ENCODE peak calls at places on chromosome 2, in six cellular contexts. B, C, M, A, Z and X are unnamed samples. For H3K9me3, the result is how much of the 10 kb centered on the place peaks cover.

GRCh38 chr2:236919209-236919608 is 166.5 kb upstream of the COPS8 start:
- DNase-seq in B (peak), C (peak), M (no peak), A (no peak), Z (no peak), X (no peak)

GRCh38 chr2:1318366-1319009 is 94.8 kb upstream of the TPO start:
- DNase-seq in B (no peak), C (no peak), M (no peak), A (no peak), Z (no peak), X (no peak)

GRCh38 chr2:10717630-10718029 is 3.8 kb upstream of the ATP6V1C2 start:
- DNase-seq in B (peak), C (peak), M (peak), A (no peak), Z (no peak), X (peak)

GRCh38 chr2:97745474-97746172 is 32.2 kb downstream of the ZAP70 start:
- DNase-seq in B (no peak), C (no peak), M (peak), A (no peak), Z (peak), X (no peak)

GRCh38 chr2:159201321-159202063 is 85.0 kb downstream of the WDSUB1 start:
- DNase-seq in B (no peak), C (no peak), M (peak), A (no peak), Z (no peak), X (no peak)

GRCh38 chr2:233349005-233349998 is 5.0 kb upstream of the DGKD start:
- DNase-seq in B (no peak), C (peak), M (no peak), A (no peak), Z (peak), X (no peak)

GRCh38 chr2:231524477-231525247 is 5.6 kb downstream of the NMUR1 start:
- DNase-seq in B (no peak), C (no peak), M (no peak), A (no peak), Z (no peak), X (no peak)

GRCh38 chr2:241031436-241032165 is 33.2 kb downstream of the SNED1 start:
- DNase-seq in B (no peak), C (no peak), M (no peak), A (no peak), Z (no peak), X (no peak)

GRCh38 chr2:174786066-174786725 is 21.9 kb upstream of the CHRNA1 start:
- DNase-seq in B (peak), C (peak), M (no peak), A (no peak), Z (no peak), X (no peak)

GRCh38 chr2:215612770-215613169 is 176.9 kb upstream of the FN1 start:
- DNase-seq in B (peak), C (no peak), M (peak), A (no peak), Z (no peak), X (no peak)

GRCh38 chr2:235029054-235029453 is 77.2 kb downstream of the SH3BP4 start:
- DNase-seq in B (no peak), C (no peak), M (no peak), A (no peak), Z (no peak), X (no peak)

GRCh38 chr2:46634905-46635304 is 155.5 kb downstream of the TMEM247 start:
- DNase-seq in B (no peak), C (no peak), M (no peak), A (no peak), Z (no peak), X (no peak)

GRCh38 chr2:47892338-47892730 is 14.0 kb downstream of the FBXO11 start:
- DNase-seq in B (no peak), C (no peak), M (no peak), A (no peak), Z (no peak), X (no peak)

GRCh38 chr2:229843613-229844012 is 78.2 kb downstream of the TRIP12 start:
- DNase-seq in B (no peak), C (no peak), M (no peak), A (no peak), Z (no peak), X (no peak)

GRCh38 chr2:109728809-109729208 is 65.3 kb upstream of the RGPD5 start:
- DNase-seq in B (no peak), C (no peak), M (no peak), A (no peak), Z (peak), X (no peak)

GRCh38 chr2:127170452-127171197 is 49.5 kb downstream of the CYP27C1 start:
- DNase-seq in B (no peak), C (no peak), M (no peak), A (no peak), Z (no peak), X (no peak)

GRCh38 chr2:160417745-160418397 is 75.7 kb downstream of the RBMS1 start:
- DNase-seq in B (peak), C (peak), M (no peak), A (no peak), Z (no peak), X (no peak)

GRCh38 chr2:230230087-230230486 is 4.6 kb downstream of the SP140 start:
- DNase-seq in B (peak), C (peak), M (peak), A (peak), Z (no peak), X (no peak)

GRCh38 chr2:121489284-121489683 is 41.4 kb upstream of the RNU4ATAC start:
- DNase-seq in B (peak), C (peak), M (no peak), A (no peak), Z (no peak), X (no peak)

GRCh38 chr2:68487773-68488355 is 20.5 kb downstream of the APLF start:
- DNase-seq in B (peak), C (peak), M (no peak), A (no peak), Z (no peak), X (no peak)

GRCh38 chr2:14572588-14573089 is 59.9 kb upstream of the LRATD1 start:
- DNase-seq in B (no peak), C (no peak), M (no peak), A (no peak), Z (no peak), X (no peak)

GRCh38 chr2:105859694-105859951 is 114.9 kb downstream of the NCK2 start:
- DNase-seq in B (no peak), C (no peak), M (no peak), A (no peak), Z (no peak), X (no peak)

GRCh38 chr2:1742680-1743395 is 1.5 kb downstream of the PXDN start:
- DNase-seq in B (peak), C (peak), M (no peak), A (no peak), Z (peak), X (no peak)

GRCh38 chr2:32522770-32523169 is 105.1 kb upstream of the TTC27 start:
- DNase-seq in B (no peak), C (no peak), M (no peak), A (no peak), Z (no peak), X (no peak)

GRCh38 chr2:181461056-181461630 is 4.0 kb downstream of the ITGA4 start:
- DNase-seq in B (no peak), C (no peak), M (no peak), A (no peak), Z (no peak), X (no peak)

GRCh38 chr2:199228887-199229819 is 228.6 kb downstream of the SATB2 start:
- DNase-seq in B (peak), C (no peak), M (peak), A (no peak), Z (no peak), X (no peak)

GRCh38 chr2:80073134-80073561 is 231.4 kb downstream of the LRRTM1 start:
- DNase-seq in B (peak), C (peak), M (peak), A (no peak), Z (no peak), X (no peak)

GRCh38 chr2:69386376-69386775 is 651 bp downstream of the GFPT1 start:
- DNase-seq in B (no peak), C (peak), M (no peak), A (no peak), Z (no peak), X (no peak)

GRCh38 chr2:97928591-97928990 is 67.2 kb downstream of the TMEM131 start:
- DNase-seq in B (no peak), C (no peak), M (no peak), A (no peak), Z (no peak), X (no peak)

GRCh38 chr2:172811027-172811426 is 75.4 kb downstream of the RAPGEF4 start:
- DNase-seq in B (no peak), C (no peak), M (no peak), A (no peak), Z (no peak), X (no peak)

GRCh38 chr2:78568921-78569320 is 456.6 kb upstream of the REG3G start:
- DNase-seq in B (no peak), C (no peak), M (no peak), A (no peak), Z (no peak), X (no peak)

GRCh38 chr2:174833737-174834136 is 69.5 kb upstream of the CHRNA1 start:
- DNase-seq in B (peak), C (no peak), M (no peak), A (no peak), Z (no peak), X (no peak)

GRCh38 chr2:151523825-151524224 is 114.1 kb downstream of the RIF1 start:
- DNase-seq in B (peak), C (no peak), M (no peak), A (no peak), Z (no peak), X (no peak)

GRCh38 chr2:202754936-202755335 is 116.6 kb downstream of the ICA1L start:
- DNase-seq in B (no peak), C (no peak), M (peak), A (no peak), Z (no peak), X (no peak)

GRCh38 chr2:28209312-28209711 is 183.3 kb upstream of the FOSL2 start:
- DNase-seq in B (no peak), C (peak), M (no peak), A (no peak), Z (no peak), X (no peak)
- H3K9me3 ChIP-seq in B (under half), C (under half), M (under half), A (under half), Z (under half), X (under half)

DNA sequence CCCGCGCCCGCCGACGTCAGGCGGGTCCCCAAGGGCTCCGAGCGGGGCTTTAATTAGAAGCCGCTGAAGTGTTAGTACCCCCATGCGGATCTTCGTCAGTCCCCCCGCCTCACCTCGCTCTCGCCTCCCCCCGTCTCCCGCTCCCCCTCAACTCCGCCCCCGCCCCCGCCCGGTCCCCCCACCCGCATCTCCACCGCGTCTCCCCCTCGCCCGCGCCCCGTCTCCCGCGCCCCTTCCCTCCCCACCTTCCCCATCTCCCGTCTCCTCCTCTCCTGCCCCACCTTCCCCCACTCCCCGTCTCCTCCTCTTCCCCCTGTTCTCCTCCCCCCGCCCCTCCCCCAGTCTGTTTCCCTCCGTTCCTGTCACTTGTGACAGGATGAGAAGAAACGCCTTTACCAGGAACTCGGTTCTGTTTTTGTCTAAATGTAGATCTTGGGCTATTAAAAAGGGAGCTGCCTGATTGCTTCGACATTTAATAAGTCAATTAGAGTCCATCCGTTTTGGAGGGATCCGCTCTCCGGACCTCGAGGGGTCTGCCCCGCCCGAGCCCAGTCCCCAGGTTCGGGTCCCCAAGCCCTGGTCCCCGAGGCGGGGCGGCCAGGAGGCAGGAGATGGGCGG is 961 bp upstream of the ALKAL2 start:
- DNase-seq in B (no peak), C (no peak), M (no peak), A (no peak), Z (no peak), X (no peak)
- H3K4me3 ChIP-seq in B (peak), C (no peak), M (peak), A (peak), Z (peak), X (peak)

GRCh38 chr2:165950438-165950837 is 3.1 kb downstream of the TTC21B start:
- DNase-seq in B (no peak), C (no peak), M (no peak), A (no peak), Z (no peak), X (no peak)
- H3K27ac ChIP-seq in B (no peak), C (no peak), M (no peak), A (no peak), Z (no peak), X (no peak)

GRCh38 chr2:9599430-9599829 is 31.4 kb downstream of the YWHAQ start:
- DNase-seq in B (no peak), C (no peak), M (no peak), A (no peak), Z (no peak), X (no peak)
- H3K9me3 ChIP-seq in B (under half), C (under half), M (under half), A (under half), Z (under half), X (under half)

DNA sequence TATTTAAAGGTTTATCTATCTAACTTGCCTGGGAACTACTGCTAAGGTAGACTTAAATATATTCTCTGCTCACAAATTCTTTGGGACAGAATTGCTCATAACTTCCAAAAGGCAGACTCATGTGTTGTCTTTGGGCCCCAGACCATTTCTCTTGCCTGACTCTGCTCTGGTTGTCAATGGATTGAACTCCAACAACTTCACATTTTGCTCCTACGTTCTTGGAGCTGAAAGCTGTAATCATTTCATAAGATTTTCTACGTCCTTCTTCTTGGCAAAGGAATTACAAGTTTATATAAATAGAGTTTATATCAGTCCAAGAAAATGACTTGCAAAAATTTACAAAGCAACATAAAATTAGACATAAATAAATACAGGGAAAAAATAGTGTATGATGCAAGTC is 32.9 kb upstream of the PPM1B start:
- DNase-seq in B (no peak), C (no peak), M (peak), A (no peak), Z (no peak), X (no peak)
- H3K4me3 ChIP-seq in B (no peak), C (no peak), M (no peak), A (peak), Z (no peak), X (no peak)

GRCh38 chr2:39845460-39846146 is 66.5 kb upstream of the THUMPD2 start:
- DNase-seq in B (peak), C (no peak), M (no peak), A (no peak), Z (no peak), X (no peak)

GRCh38 chr2:39849982-39850526 is 71.0 kb upstream of the THUMPD2 start:
- DNase-seq in B (no peak), C (no peak), M (no peak), A (no peak), Z (no peak), X (no peak)

GRCh38 chr2:39855856-39856255 is 76.8 kb upstream of the THUMPD2 start:
- DNase-seq in B (no peak), C (no peak), M (no peak), A (no peak), Z (no peak), X (no peak)

GRCh38 chr2:39851691-39852110 is 72.6 kb upstream of the THUMPD2 start:
- DNase-seq in B (peak), C (no peak), M (peak), A (no peak), Z (no peak), X (no peak)

GRCh38 chr2:39851251-39851650 is 72.2 kb upstream of the THUMPD2 start:
- DNase-seq in B (no peak), C (no peak), M (no peak), A (no peak), Z (no peak), X (no peak)
- H3K27ac ChIP-seq in B (no peak), C (no peak), M (no peak), A (no peak), Z (no peak), X (no peak)

DNA sequence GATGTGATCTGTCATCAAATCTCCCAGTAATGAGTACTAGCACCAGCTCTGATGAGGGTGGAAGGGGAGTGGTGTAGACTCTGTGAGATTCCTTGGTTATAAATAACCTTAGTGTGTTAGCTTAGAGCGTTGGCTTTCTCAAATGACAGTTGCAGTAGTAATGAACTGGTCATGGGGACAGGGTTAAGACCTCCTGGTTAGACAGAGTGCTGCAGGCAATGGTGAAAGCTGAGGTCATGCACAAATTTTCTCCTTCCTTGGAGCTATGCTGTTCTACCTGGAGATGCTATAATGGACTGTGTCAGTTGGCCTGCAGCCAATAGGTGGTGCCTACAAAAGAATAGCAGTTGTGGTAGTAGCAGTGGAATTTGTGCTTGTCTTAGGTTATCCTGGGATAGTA is 1063.3 kb upstream of the CRIM1 start:
- DNase-seq in B (no peak), C (no peak), M (no peak), A (no peak), Z (no peak), X (no peak)
- H3K9me3 ChIP-seq in B (under half), C (under half), M (under half), A (under half), Z (under half), X (under half)

GRCh38 chr2:44392338-44392943 is 30.7 kb downstream of the CAMKMT start:
- DNase-seq in B (peak), C (peak), M (no peak), A (no peak), Z (no peak), X (no peak)

GRCh38 chr2:44397447-44397846 is 35.7 kb downstream of the CAMKMT start:
- DNase-seq in B (no peak), C (no peak), M (no peak), A (no peak), Z (no peak), X (no peak)

GRCh38 chr2:44398243-44398897 is 36.6 kb downstream of the CAMKMT start:
- DNase-seq in B (no peak), C (no peak), M (no peak), A (no peak), Z (no peak), X (no peak)
- H3K4me3 ChIP-seq in B (no peak), C (no peak), M (no peak), A (no peak), Z (no peak), X (peak)